ENCODE peak calls at places on chromosomes 11 and 22, in nine cellular contexts. X is EL, D is posterior cingulate gyrus, C is M059J, G is Caki2, Q is K562, M is T-helper 9 cell, U is AG08396, L is mesenteric fat pad. N is an unnamed sample.

GRCh38 chr11:124897681-124898680 is at the start of gene ROBO4:
- DNase-seq in X (peak), D (no peak), C (peak), G (peak), Q (no peak), M (no peak), U (peak), L (peak), N (peak)

GRCh38 chr11:99117603-99118002 is 96.9 kb downstream of the CNTN5 start:
- DNase-seq in X (no peak), D (no peak), C (no peak), G (no peak), Q (no peak), M (no peak), U (no peak), L (no peak), N (no peak)

GRCh38 chr11:95599959-95600586 is 189.5 kb downstream of the FAM76B start:
- DNase-seq in X (no peak), D (no peak), C (no peak), G (no peak), Q (no peak), M (no peak), U (no peak), L (no peak), N (no peak)

GRCh38 chr11:13692172-13692571 is 23.7 kb downstream of the FAR1 start:
- DNase-seq in X (no peak), D (no peak), C (no peak), G (no peak), Q (no peak), M (no peak), U (no peak), L (no peak), N (no peak)

GRCh38 chr11:95734009-95734572 is 55.5 kb downstream of the FAM76B start:
- DNase-seq in X (no peak), D (no peak), C (no peak), G (no peak), Q (peak), M (no peak), U (no peak), L (no peak), N (no peak)

GRCh38 chr11:64759722-64760719 is at the start of gene PYGM:
- DNase-seq in X (no peak), D (peak), C (peak), G (no peak), Q (peak), M (no peak), U (peak), L (peak), N (no peak)

GRCh38 chr22:25013634-25014033 is 61.1 kb downstream of the KIAA1671 start:
- DNase-seq in X (no peak), D (no peak), C (peak), G (peak), Q (no peak), M (no peak), U (no peak), L (no peak), N (no peak)

GRCh38 chr22:27489265-27489675 is 312.3 kb downstream of the MN1 start:
- DNase-seq in X (peak), D (peak), C (no peak), G (no peak), Q (no peak), M (no peak), U (no peak), L (no peak), N (no peak)

GRCh38 chr11:116416852-116417251 is 355.9 kb downstream of the BUD13 start:
- DNase-seq in X (no peak), D (no peak), C (no peak), G (no peak), Q (no peak), M (no peak), U (no peak), L (no peak), N (no peak)

GRCh38 chr11:44454686-44455085 is 110.8 kb upstream of the CD82 start:
- DNase-seq in X (no peak), D (no peak), C (no peak), G (no peak), Q (no peak), M (no peak), U (no peak), L (peak), N (no peak)

GRCh38 chr11:118046964-118047700 is 29.7 kb upstream of the TMPRSS4 start:
- DNase-seq in X (no peak), D (no peak), C (no peak), G (no peak), Q (no peak), M (no peak), U (no peak), L (peak), N (no peak)

GRCh38 chr11:776459-777287 is 614 bp downstream of the GATD1 start:
- DNase-seq in X (no peak), D (no peak), C (peak), G (peak), Q (peak), M (no peak), U (peak), L (no peak), N (no peak)

GRCh38 chr11:10898763-10899541 is 41.1 kb upstream of the ZBED5 start:
- DNase-seq in X (no peak), D (no peak), C (no peak), G (no peak), Q (peak), M (no peak), U (peak), L (no peak), N (no peak)

GRCh38 chr11:70557742-70558485 is 159.6 kb downstream of the CTTN start:
- DNase-seq in X (no peak), D (peak), C (no peak), G (no peak), Q (no peak), M (no peak), U (no peak), L (no peak), N (no peak)

GRCh38 chr11:29184939-29185890 is 831.6 kb downstream of the KCNA4 start:
- DNase-seq in X (peak), D (no peak), C (peak), G (no peak), Q (no peak), M (no peak), U (peak), L (no peak), N (peak)

GRCh38 chr11:8878771-8879170 is 32.2 kb upstream of the AKIP1 start:
- DNase-seq in X (no peak), D (no peak), C (no peak), G (no peak), Q (no peak), M (no peak), U (no peak), L (no peak), N (no peak)

GRCh38 chr11:47241740-47242400 is 6.7 kb downstream of the ACP2 start:
- DNase-seq in X (peak), D (no peak), C (peak), G (no peak), Q (no peak), M (no peak), U (no peak), L (no peak), N (no peak)

GRCh38 chr22:46090051-46090591 is 60.2 kb upstream of the PPARA start:
- DNase-seq in X (no peak), D (peak), C (peak), G (no peak), Q (no peak), M (no peak), U (no peak), L (no peak), N (no peak)

GRCh38 chr11:126090452-126090851 is 27.8 kb upstream of the CDON start:
- DNase-seq in X (no peak), D (peak), C (no peak), G (no peak), Q (no peak), M (no peak), U (no peak), L (no peak), N (no peak)

GRCh38 chr11:120391297-120391696 is 55.1 kb downstream of the ARHGEF12 start:
- DNase-seq in X (no peak), D (no peak), C (no peak), G (no peak), Q (no peak), M (no peak), U (no peak), L (no peak), N (no peak)

N was measured in epithelial cell of proximal tubule.